ENCODE peak calls at places on chromosomes 2 and 18, in nine cellular contexts. U is Peyer's patch, R is T-helper 9 cell, X is AG04450, L is nucleus accumbens, J is spleen, F is right atrium auricular region, W is D341Med, C is globus pallidus. B is an unnamed sample.

GRCh38 chr2:12107849-12108420 is 361.5 kb downstream of the LPIN1 start:
- DNase-seq in U (no peak), R (no peak), X (no peak), L (no peak), J (no peak), F (no peak), W (no peak), C (no peak), B (no peak)

GRCh38 chr2:224666951-224667553 is 49.1 kb downstream of the CCDC195 start:
- DNase-seq in U (no peak), R (no peak), X (no peak), L (no peak), J (no peak), F (no peak), W (no peak), C (no peak), B (no peak)

GRCh38 chr18:10726198-10727068 is 200.6 kb downstream of the NAPG start:
- DNase-seq in U (no peak), R (no peak), X (no peak), L (peak), J (no peak), F (no peak), W (no peak), C (no peak), B (peak)

GRCh38 chr2:23545811-23546210 is 160.8 kb downstream of the KLHL29 start:
- DNase-seq in U (no peak), R (no peak), X (no peak), L (no peak), J (no peak), F (no peak), W (peak), C (no peak), B (no peak)

GRCh38 chr2:15145046-15145817 is 415.9 kb downstream of the NBAS start:
- DNase-seq in U (no peak), R (no peak), X (no peak), L (no peak), J (no peak), F (no peak), W (no peak), C (no peak), B (no peak)

GRCh38 chr2:203732072-203732952 is 25.9 kb downstream of the CD28 start:
- DNase-seq in U (no peak), R (no peak), X (no peak), L (no peak), J (no peak), F (no peak), W (no peak), C (no peak), B (no peak)

GRCh38 chr18:12552884-12553242 is 105.0 kb downstream of the SPIRE1 start:
- DNase-seq in U (no peak), R (no peak), X (no peak), L (no peak), J (no peak), F (no peak), W (no peak), C (no peak), B (no peak)

GRCh38 chr2:219658447-219658846 is 31.0 kb downstream of the SLC4A3 start:
- DNase-seq in U (no peak), R (no peak), X (no peak), L (no peak), J (no peak), F (no peak), W (no peak), C (no peak), B (no peak)

GRCh38 chr18:72830109-72830508 is 37.7 kb downstream of the NETO1 start:
- DNase-seq in U (no peak), R (no peak), X (no peak), L (no peak), J (no peak), F (no peak), W (no peak), C (peak), B (no peak)

GRCh38 chr2:69645026-69645425 is 1.5 kb upstream of the AAK1 start:
- DNase-seq in U (no peak), R (peak), X (no peak), L (no peak), J (no peak), F (no peak), W (no peak), C (peak), B (no peak)

GRCh38 chr18:34773961-34774754 is 64.1 kb downstream of the DTNA start:
- DNase-seq in U (no peak), R (no peak), X (no peak), L (peak), J (no peak), F (no peak), W (no peak), C (peak), B (peak)

GRCh38 chr18:11995445-11996189 is 14.3 kb downstream of the IMPA2 start:
- DNase-seq in U (peak), R (peak), X (peak), L (peak), J (peak), F (peak), W (peak), C (peak), B (peak)

GRCh38 chr2:239884051-239884405 is 141.1 kb downstream of the NDUFA10 start:
- DNase-seq in U (no peak), R (no peak), X (no peak), L (no peak), J (no peak), F (peak), W (no peak), C (no peak), B (peak)

GRCh38 chr2:239835056-239835455 is 190.1 kb downstream of the NDUFA10 start:
- DNase-seq in U (peak), R (no peak), X (no peak), L (no peak), J (peak), F (peak), W (no peak), C (no peak), B (no peak)

GRCh38 chr18:67232991-67233390 is 283.5 kb downstream of the DSEL start:
- DNase-seq in U (no peak), R (no peak), X (no peak), L (no peak), J (no peak), F (no peak), W (no peak), C (no peak), B (no peak)

B was measured in left lobe of liver.